ENCODE peak calls at places on chromosomes 4 and X, in seven cellular contexts. One of them, this sample, is unnamed. For H3K9me3, the result is how much of the 10 kb centered on the place peaks cover.

GRCh38 chr4:151247395-151247794 is 29.6 kb upstream of the PRSS48 start:
- DNase-seq in heart right ventricle: no peak
- DNase-seq in naive thymus-derived CD4-positive, alpha-beta T cell: no peak
- DNase-seq in tibial nerve: no peak
- DNase-seq in OCI-LY7: no peak
- DNase-seq in CD8-positive, alpha-beta T cell: no peak
- DNase-seq in aorta: no peak
- DNase-seq in this sample: no peak

GRCh38 chrX:153708415-153708814 is 15.8 kb downstream of the BCAP31 start:
- DNase-seq in heart right ventricle: peak
- DNase-seq in naive thymus-derived CD4-positive, alpha-beta T cell: no peak
- DNase-seq in tibial nerve: no peak
- DNase-seq in OCI-LY7: peak
- DNase-seq in CD8-positive, alpha-beta T cell: no peak
- DNase-seq in aorta: peak
- DNase-seq in this sample: peak

GRCh38 chrX:143340190-143340589 is 177.1 kb downstream of the SPANXN3 start:
- DNase-seq in heart right ventricle: no peak
- DNase-seq in naive thymus-derived CD4-positive, alpha-beta T cell: no peak
- DNase-seq in tibial nerve: no peak
- DNase-seq in OCI-LY7: no peak
- DNase-seq in CD8-positive, alpha-beta T cell: no peak
- DNase-seq in aorta: no peak
- DNase-seq in this sample: no peak

GRCh38 chrX:74065831-74066390 is 238.1 kb upstream of the ZCCHC13 start:
- DNase-seq in heart right ventricle: no peak
- DNase-seq in naive thymus-derived CD4-positive, alpha-beta T cell: no peak
- DNase-seq in tibial nerve: no peak
- DNase-seq in OCI-LY7: no peak
- DNase-seq in CD8-positive, alpha-beta T cell: no peak
- DNase-seq in aorta: no peak
- DNase-seq in this sample: no peak

GRCh38 chr4:17447675-17448298 is 64.1 kb downstream of the QDPR start:
- DNase-seq in heart right ventricle: peak
- DNase-seq in naive thymus-derived CD4-positive, alpha-beta T cell: peak
- DNase-seq in tibial nerve: no peak
- DNase-seq in OCI-LY7: peak
- DNase-seq in CD8-positive, alpha-beta T cell: peak
- DNase-seq in aorta: no peak
- DNase-seq in this sample: no peak

GRCh38 chr4:55125087-55125721 is at the start of gene KDR:
- DNase-seq in heart right ventricle: peak
- DNase-seq in naive thymus-derived CD4-positive, alpha-beta T cell: no peak
- DNase-seq in tibial nerve: no peak
- DNase-seq in OCI-LY7: no peak
- DNase-seq in CD8-positive, alpha-beta T cell: no peak
- DNase-seq in aorta: peak
- DNase-seq in this sample: peak

GRCh38 chr4:95263960-95264359 is 284.8 kb downstream of the UNC5C start:
- DNase-seq in heart right ventricle: no peak
- DNase-seq in naive thymus-derived CD4-positive, alpha-beta T cell: no peak
- DNase-seq in tibial nerve: no peak
- DNase-seq in OCI-LY7: no peak
- DNase-seq in CD8-positive, alpha-beta T cell: no peak
- DNase-seq in aorta: no peak
- DNase-seq in this sample: no peak

GRCh38 chrX:136779346-136779781 is 1.4 kb downstream of the ARHGEF6 start:
- DNase-seq in heart right ventricle: no peak
- DNase-seq in naive thymus-derived CD4-positive, alpha-beta T cell: peak
- DNase-seq in tibial nerve: no peak
- DNase-seq in OCI-LY7: peak
- DNase-seq in CD8-positive, alpha-beta T cell: no peak
- DNase-seq in aorta: no peak
- DNase-seq in this sample: no peak

GRCh38 chrX:93673869-93674271 is at the start of gene FAM133A:
- DNase-seq in heart right ventricle: peak
- DNase-seq in naive thymus-derived CD4-positive, alpha-beta T cell: no peak
- DNase-seq in tibial nerve: no peak
- DNase-seq in OCI-LY7: no peak
- DNase-seq in CD8-positive, alpha-beta T cell: no peak
- DNase-seq in aorta: no peak
- DNase-seq in this sample: no peak

GRCh38 chrX:150897371-150898319 is 823 bp downstream of the CD99L2 start:
- DNase-seq in heart right ventricle: peak
- DNase-seq in naive thymus-derived CD4-positive, alpha-beta T cell: peak
- DNase-seq in tibial nerve: no peak
- DNase-seq in OCI-LY7: peak
- DNase-seq in CD8-positive, alpha-beta T cell: no peak
- DNase-seq in aorta: peak
- DNase-seq in this sample: peak

GRCh38 chr4:148112231-148112982 is 329.8 kb downstream of the NR3C2 start:
- DNase-seq in heart right ventricle: no peak
- DNase-seq in naive thymus-derived CD4-positive, alpha-beta T cell: no peak
- DNase-seq in tibial nerve: no peak
- DNase-seq in OCI-LY7: no peak
- DNase-seq in CD8-positive, alpha-beta T cell: no peak
- DNase-seq in aorta: no peak
- DNase-seq in this sample: no peak

GRCh38 chr4:147958459-147959065 is 226.7 kb downstream of the ARHGAP10 start:
- DNase-seq in heart right ventricle: no peak
- DNase-seq in naive thymus-derived CD4-positive, alpha-beta T cell: no peak
- DNase-seq in tibial nerve: no peak
- DNase-seq in OCI-LY7: no peak
- DNase-seq in CD8-positive, alpha-beta T cell: no peak
- DNase-seq in aorta: no peak
- DNase-seq in this sample: no peak

GRCh38 chr4:186144596-186145569 is 40.4 kb downstream of the FAM149A start:
- DNase-seq in heart right ventricle: peak
- DNase-seq in naive thymus-derived CD4-positive, alpha-beta T cell: no peak
- DNase-seq in tibial nerve: no peak
- DNase-seq in OCI-LY7: no peak
- DNase-seq in CD8-positive, alpha-beta T cell: no peak
- DNase-seq in aorta: peak
- DNase-seq in this sample: peak

GRCh38 chr4:1044469-1045192 is 33.2 kb downstream of the FGFRL1 start:
- DNase-seq in heart right ventricle: no peak
- DNase-seq in naive thymus-derived CD4-positive, alpha-beta T cell: no peak
- DNase-seq in tibial nerve: no peak
- DNase-seq in OCI-LY7: no peak
- DNase-seq in CD8-positive, alpha-beta T cell: no peak
- DNase-seq in aorta: peak
- DNase-seq in this sample: peak

GRCh38 chrX:77442728-77443127 is 4.5 kb upstream of the FGF16 start:
- DNase-seq in heart right ventricle: no peak
- DNase-seq in naive thymus-derived CD4-positive, alpha-beta T cell: no peak
- DNase-seq in tibial nerve: no peak
- DNase-seq in OCI-LY7: no peak
- DNase-seq in CD8-positive, alpha-beta T cell: no peak
- DNase-seq in aorta: no peak
- DNase-seq in this sample: no peak

GRCh38 chr4:18444286-18444685 is 422.7 kb upstream of the LCORL start:
- DNase-seq in heart right ventricle: no peak
- DNase-seq in naive thymus-derived CD4-positive, alpha-beta T cell: no peak
- DNase-seq in tibial nerve: no peak
- DNase-seq in OCI-LY7: no peak
- DNase-seq in CD8-positive, alpha-beta T cell: no peak
- DNase-seq in aorta: no peak
- DNase-seq in this sample: no peak

GRCh38 chrX:46777971-46778810 is 19.3 kb upstream of the SLC9A7 start:
- DNase-seq in heart right ventricle: no peak
- DNase-seq in naive thymus-derived CD4-positive, alpha-beta T cell: no peak
- DNase-seq in tibial nerve: no peak
- DNase-seq in OCI-LY7: no peak
- DNase-seq in CD8-positive, alpha-beta T cell: no peak
- DNase-seq in aorta: no peak
- DNase-seq in this sample: no peak

GRCh38 chr4:158462611-158463010 is 59.1 kb upstream of the RXFP1 start:
- DNase-seq in heart right ventricle: no peak
- DNase-seq in naive thymus-derived CD4-positive, alpha-beta T cell: no peak
- DNase-seq in tibial nerve: no peak
- DNase-seq in OCI-LY7: no peak
- DNase-seq in CD8-positive, alpha-beta T cell: no peak
- DNase-seq in aorta: no peak
- DNase-seq in this sample: no peak

GRCh38 chr4:108398326-108398725 is 222.1 kb upstream of the RPL34 start:
- DNase-seq in heart right ventricle: no peak
- DNase-seq in naive thymus-derived CD4-positive, alpha-beta T cell: no peak
- DNase-seq in tibial nerve: no peak
- DNase-seq in OCI-LY7: no peak
- DNase-seq in CD8-positive, alpha-beta T cell: no peak
- DNase-seq in aorta: no peak
- DNase-seq in this sample: no peak

GRCh38 chr4:158540125-158540907 is 18.6 kb downstream of the RXFP1 start:
- DNase-seq in heart right ventricle: no peak
- DNase-seq in naive thymus-derived CD4-positive, alpha-beta T cell: no peak
- DNase-seq in tibial nerve: no peak
- DNase-seq in OCI-LY7: no peak
- DNase-seq in CD8-positive, alpha-beta T cell: no peak
- DNase-seq in aorta: no peak
- DNase-seq in this sample: no peak

GRCh38 chrX:13026877-13027652 is 17.4 kb downstream of the FAM9C start:
- DNase-seq in heart right ventricle: no peak
- DNase-seq in naive thymus-derived CD4-positive, alpha-beta T cell: no peak
- DNase-seq in tibial nerve: no peak
- DNase-seq in OCI-LY7: no peak
- DNase-seq in CD8-positive, alpha-beta T cell: no peak
- DNase-seq in aorta: no peak
- DNase-seq in this sample: no peak

GRCh38 chr4:153159728-153160221 is 44.5 kb upstream of the TRIM2 start:
- DNase-seq in heart right ventricle: no peak
- DNase-seq in naive thymus-derived CD4-positive, alpha-beta T cell: no peak
- DNase-seq in tibial nerve: no peak
- DNase-seq in OCI-LY7: no peak
- DNase-seq in CD8-positive, alpha-beta T cell: no peak
- DNase-seq in aorta: no peak
- DNase-seq in this sample: no peak

DNA sequence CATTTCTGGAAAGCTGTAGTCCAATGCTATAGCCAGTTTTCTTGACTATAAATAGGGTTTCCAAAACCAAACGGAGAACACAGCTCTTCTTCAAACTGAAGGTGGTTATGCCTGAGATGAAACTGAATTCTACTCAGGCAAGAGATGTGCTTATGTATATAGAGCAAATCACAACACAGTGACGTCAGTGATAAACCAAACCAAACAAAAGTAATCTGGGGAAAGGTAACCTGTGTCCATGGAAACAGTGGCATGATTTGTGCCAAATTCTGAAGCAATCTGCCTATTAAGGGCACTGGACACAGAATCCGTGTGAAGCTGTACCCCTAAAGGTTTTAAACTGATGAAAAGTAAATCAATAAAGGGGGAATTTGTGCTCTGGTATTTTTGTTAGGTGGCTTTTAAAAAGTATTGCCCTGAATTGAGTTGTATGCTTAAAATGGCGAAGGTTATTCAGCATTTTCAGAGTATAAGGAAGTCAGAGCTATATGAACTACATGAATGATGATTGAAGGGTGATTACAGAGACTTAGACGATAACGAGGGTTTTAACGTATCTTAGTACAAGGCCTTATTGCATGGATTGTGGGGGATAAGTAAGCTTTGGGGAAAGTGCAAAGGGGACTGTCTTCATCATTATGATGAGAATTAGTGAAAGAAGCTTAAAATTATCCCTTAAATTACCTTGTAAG is 38.6 kb downstream of the NPY5R start:
- DNase-seq in heart right ventricle: no peak
- DNase-seq in naive thymus-derived CD4-positive, alpha-beta T cell: no peak
- DNase-seq in tibial nerve: no peak
- DNase-seq in OCI-LY7: no peak
- DNase-seq in CD8-positive, alpha-beta T cell: no peak
- DNase-seq in aorta: no peak
- DNase-seq in this sample: no peak
- H3K9me3 ChIP-seq in heart right ventricle: under half
- H3K9me3 ChIP-seq in naive thymus-derived CD4-positive, alpha-beta T cell: under half
- H3K9me3 ChIP-seq in tibial nerve: under half
- H3K9me3 ChIP-seq in OCI-LY7: under half
- H3K9me3 ChIP-seq in CD8-positive, alpha-beta T cell: under half
- H3K9me3 ChIP-seq in aorta: under half
- H3K9me3 ChIP-seq in this sample: under half

DNA sequence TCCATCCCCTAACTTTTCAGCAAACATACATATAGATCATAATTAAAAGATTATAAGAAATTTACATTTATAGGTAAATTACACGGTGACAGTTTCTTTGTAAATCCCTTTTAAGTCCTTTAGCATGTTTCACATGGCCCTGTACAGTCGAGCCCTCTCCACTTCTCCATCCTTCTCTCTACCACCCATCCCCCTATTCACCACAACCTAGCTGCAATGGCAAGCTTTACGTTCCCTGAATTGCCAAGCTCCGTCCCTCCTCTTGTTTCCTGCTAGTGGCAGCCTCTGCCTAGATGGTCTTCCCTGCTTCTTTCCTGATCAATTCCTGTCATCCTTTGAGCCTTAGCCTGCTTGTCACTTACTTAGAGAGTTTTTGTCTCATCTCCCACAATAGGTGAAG is 116.2 kb downstream of the TMA16 start:
- DNase-seq in heart right ventricle: no peak
- DNase-seq in naive thymus-derived CD4-positive, alpha-beta T cell: no peak
- DNase-seq in tibial nerve: no peak
- DNase-seq in OCI-LY7: no peak
- DNase-seq in CD8-positive, alpha-beta T cell: no peak
- DNase-seq in aorta: peak
- DNase-seq in this sample: no peak
- H3K27ac ChIP-seq in heart right ventricle: peak
- H3K27ac ChIP-seq in naive thymus-derived CD4-positive, alpha-beta T cell: no peak
- H3K27ac ChIP-seq in tibial nerve: peak
- H3K27ac ChIP-seq in OCI-LY7: no peak
- H3K27ac ChIP-seq in CD8-positive, alpha-beta T cell: no peak
- H3K27ac ChIP-seq in aorta: no peak
- H3K27ac ChIP-seq in this sample: no peak

DNA sequence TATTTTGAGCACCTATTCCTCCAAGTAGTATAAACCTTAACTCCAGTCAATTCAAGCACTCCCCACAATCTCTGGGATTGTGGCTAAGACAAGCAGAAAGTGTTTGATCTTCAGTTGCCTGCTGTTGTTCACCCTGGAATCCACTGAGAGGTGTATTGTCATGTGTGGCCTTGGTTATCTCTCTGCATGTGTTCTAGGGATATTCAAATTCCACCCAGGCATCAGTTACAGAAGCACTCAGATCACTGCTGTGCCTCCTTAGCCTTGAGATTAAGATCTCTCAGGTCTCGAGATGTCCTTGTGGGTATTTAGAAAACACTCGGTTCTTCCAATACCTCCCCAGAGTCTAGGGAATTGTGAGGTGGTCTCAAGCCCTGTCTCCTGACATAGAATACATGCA is 213.3 kb downstream of the SMARCA1 start:
- DNase-seq in heart right ventricle: no peak
- DNase-seq in naive thymus-derived CD4-positive, alpha-beta T cell: no peak
- DNase-seq in tibial nerve: no peak
- DNase-seq in OCI-LY7: no peak
- DNase-seq in CD8-positive, alpha-beta T cell: no peak
- DNase-seq in aorta: no peak
- DNase-seq in this sample: no peak
- H3K9me3 ChIP-seq in heart right ventricle: under half
- H3K9me3 ChIP-seq in naive thymus-derived CD4-positive, alpha-beta T cell: under half
- H3K9me3 ChIP-seq in tibial nerve: under half
- H3K9me3 ChIP-seq in OCI-LY7: under half
- H3K9me3 ChIP-seq in CD8-positive, alpha-beta T cell: under half
- H3K9me3 ChIP-seq in aorta: under half
- H3K9me3 ChIP-seq in this sample: under half

GRCh38 chrX:110000854-110001701 is 1.8 kb upstream of the TMEM164 start:
- DNase-seq in heart right ventricle: no peak
- DNase-seq in naive thymus-derived CD4-positive, alpha-beta T cell: no peak
- DNase-seq in tibial nerve: no peak
- DNase-seq in OCI-LY7: no peak
- DNase-seq in CD8-positive, alpha-beta T cell: no peak
- DNase-seq in aorta: no peak
- DNase-seq in this sample: no peak
- H3K27ac ChIP-seq in heart right ventricle: no peak
- H3K27ac ChIP-seq in naive thymus-derived CD4-positive, alpha-beta T cell: peak
- H3K27ac ChIP-seq in tibial nerve: no peak
- H3K27ac ChIP-seq in OCI-LY7: no peak
- H3K27ac ChIP-seq in CD8-positive, alpha-beta T cell: no peak
- H3K27ac ChIP-seq in aorta: no peak
- H3K27ac ChIP-seq in this sample: no peak